ENCODE peak calls at places on chromosomes 16 and 17, in seven cellular contexts. Z, X, F, J, B, H and A are unnamed samples.

GRCh38 chr17:19570497-19571151 is 37.0 kb downstream of the SLC47A1 start:
- DNase-seq in Z (peak), X (no peak), F (no peak), J (no peak), B (no peak), H (no peak), A (no peak)

GRCh38 chr17:28413804-28414203 is 7.8 kb upstream of the SLC46A1 start:
- DNase-seq in Z (no peak), X (no peak), F (no peak), J (no peak), B (no peak), H (no peak), A (no peak)

GRCh38 chr16:9625122-9625521 is 533.7 kb downstream of the HAPSTR1 start:
- DNase-seq in Z (no peak), X (no peak), F (no peak), J (no peak), B (no peak), H (no peak), A (no peak)

GRCh38 chr16:65547799-65548446 is 426.1 kb upstream of the CDH11 start:
- DNase-seq in Z (no peak), X (peak), F (no peak), J (peak), B (no peak), H (peak), A (no peak)

GRCh38 chr17:81909966-81910839 is 996 bp downstream of the PCYT2 start:
- DNase-seq in Z (peak), X (no peak), F (no peak), J (no peak), B (no peak), H (peak), A (no peak)

GRCh38 chr17:50316016-50316587 is 29.8 kb upstream of the XYLT2 start:
- DNase-seq in Z (no peak), X (no peak), F (no peak), J (no peak), B (no peak), H (no peak), A (no peak)

GRCh38 chr16:57689772-57690558 is 4.6 kb upstream of the DRC7 start:
- DNase-seq in Z (no peak), X (no peak), F (no peak), J (no peak), B (no peak), H (no peak), A (no peak)

GRCh38 chr16:81546781-81547180 is 102.2 kb downstream of the CMIP start:
- DNase-seq in Z (no peak), X (no peak), F (no peak), J (no peak), B (no peak), H (no peak), A (no peak)

GRCh38 chr16:87661561-87661960 is 59.3 kb downstream of the JPH3 start:
- DNase-seq in Z (peak), X (peak), F (no peak), J (peak), B (no peak), H (peak), A (peak)

GRCh38 chr16:10744370-10745030 is 858 bp downstream of the NUBP1 start:
- DNase-seq in Z (no peak), X (peak), F (no peak), J (peak), B (no peak), H (no peak), A (peak)

GRCh38 chr16:83356266-83356665 is 451.5 kb upstream of the HSBP1 start:
- DNase-seq in Z (peak), X (peak), F (no peak), J (peak), B (no peak), H (peak), A (peak)

GRCh38 chr17:49861150-49861884 is 13.4 kb upstream of the TAC4 start:
- DNase-seq in Z (no peak), X (no peak), F (no peak), J (no peak), B (peak), H (peak), A (peak)

GRCh38 chr16:29789775-29790182 is 772 bp upstream of the KIF22 start:
- DNase-seq in Z (no peak), X (no peak), F (no peak), J (no peak), B (no peak), H (no peak), A (peak)

GRCh38 chr16:57264950-57265371 is 19.5 kb downstream of the PLLP start:
- DNase-seq in Z (peak), X (no peak), F (no peak), J (no peak), B (no peak), H (no peak), A (no peak)

GRCh38 chr17:74139120-74139519 is 64.4 kb upstream of the RPL38 start:
- DNase-seq in Z (no peak), X (no peak), F (no peak), J (no peak), B (no peak), H (no peak), A (no peak)

GRCh38 chr17:16428098-16428882 is 12.9 kb downstream of the TRPV2 start:
- DNase-seq in Z (peak), X (peak), F (no peak), J (no peak), B (no peak), H (peak), A (peak)

GRCh38 chr16:89616576-89617437 is 3.4 kb downstream of the DPEP1 start:
- DNase-seq in Z (no peak), X (no peak), F (no peak), J (no peak), B (no peak), H (no peak), A (no peak)

GRCh38 chr16:46757339-46758050 is 9.4 kb upstream of the MYLK3 start:
- DNase-seq in Z (no peak), X (no peak), F (no peak), J (no peak), B (no peak), H (peak), A (no peak)

GRCh38 chr17:47201168-47201567 is 8.0 kb upstream of the MYL4 start:
- DNase-seq in Z (no peak), X (no peak), F (no peak), J (no peak), B (no peak), H (no peak), A (no peak)

GRCh38 chr16:2926660-2927646 is 15.2 kb downstream of the FLYWCH1 start:
- DNase-seq in Z (peak), X (peak), F (peak), J (peak), B (peak), H (peak), A (peak)

GRCh38 chr17:68424188-68424587 is 33.1 kb downstream of the WIPI1 start:
- DNase-seq in Z (no peak), X (no peak), F (no peak), J (no peak), B (no peak), H (peak), A (no peak)

GRCh38 chr16:49575352-49576172 is 202.0 kb downstream of the C16orf78 start:
- DNase-seq in Z (peak), X (no peak), F (no peak), J (no peak), B (no peak), H (no peak), A (peak)

GRCh38 chr16:11627822-11628457 is 40.3 kb upstream of the SNN start:
- DNase-seq in Z (peak), X (no peak), F (no peak), J (peak), B (no peak), H (no peak), A (no peak)

GRCh38 chr17:65278050-65278819 is 141.1 kb downstream of the RGS9 start:
- DNase-seq in Z (peak), X (peak), F (no peak), J (no peak), B (no peak), H (peak), A (peak)

GRCh38 chr16:64864232-64864803 is 257.5 kb downstream of the CDH11 start:
- DNase-seq in Z (no peak), X (peak), F (no peak), J (peak), B (no peak), H (no peak), A (no peak)

GRCh38 chr17:35073991-35074627 is 10.6 kb upstream of the RFFL start:
- DNase-seq in Z (no peak), X (no peak), F (no peak), J (no peak), B (no peak), H (no peak), A (no peak)

GRCh38 chr17:74114881-74115470 is 88.5 kb upstream of the RPL38 start:
- DNase-seq in Z (no peak), X (no peak), F (no peak), J (no peak), B (no peak), H (no peak), A (no peak)

GRCh38 chr16:57126412-57126811 is 34.0 kb downstream of the CPNE2 start:
- DNase-seq in Z (no peak), X (no peak), F (no peak), J (no peak), B (no peak), H (no peak), A (no peak)

GRCh38 chr17:42163113-42163512 is 8.3 kb upstream of the RAB5C start:
- DNase-seq in Z (no peak), X (no peak), F (no peak), J (no peak), B (no peak), H (peak), A (no peak)

GRCh38 chr16:86243123-86243473 is 267.2 kb upstream of the FOXF1 start:
- DNase-seq in Z (no peak), X (no peak), F (no peak), J (no peak), B (no peak), H (no peak), A (no peak)

GRCh38 chr16:10681310-10682308 is 13.1 kb downstream of the TEKT5 start:
- DNase-seq in Z (no peak), X (no peak), F (no peak), J (no peak), B (no peak), H (no peak), A (no peak)

GRCh38 chr17:866568-867087 is 84.5 kb downstream of the MRM3 start:
- DNase-seq in Z (no peak), X (no peak), F (no peak), J (no peak), B (no peak), H (no peak), A (no peak)

GRCh38 chr16:69931631-69932030 is 19.5 kb upstream of the CLEC18A start:
- DNase-seq in Z (no peak), X (no peak), F (no peak), J (no peak), B (no peak), H (no peak), A (no peak)

GRCh38 chr16:55169780-55170179 is 154.2 kb upstream of the IRX6 start:
- DNase-seq in Z (no peak), X (no peak), F (no peak), J (no peak), B (no peak), H (no peak), A (no peak)

GRCh38 chr17:67272312-67273050 is 27.5 kb upstream of the HELZ start:
- DNase-seq in Z (no peak), X (no peak), F (no peak), J (no peak), B (no peak), H (peak), A (no peak)

GRCh38 chr17:80860101-80860671 is 131.5 kb upstream of the CHMP6 start:
- DNase-seq in Z (no peak), X (no peak), F (no peak), J (no peak), B (no peak), H (no peak), A (no peak)

GRCh38 chr16:49336581-49336980 is 37.0 kb upstream of the C16orf78 start:
- DNase-seq in Z (no peak), X (no peak), F (no peak), J (no peak), B (no peak), H (no peak), A (no peak)

GRCh38 chr17:17028059-17028877 is 14.0 kb upstream of the MPRIP start:
- DNase-seq in Z (peak), X (no peak), F (no peak), J (no peak), B (no peak), H (peak), A (peak)